ENCODE peak calls at places on chromosome 12, in four cellular contexts. X is upper lobe of left lung; R is CD8-positive, alpha-beta memory T cell; M is SJSA1. F is an unnamed sample. For H3K4me1 and H3K36me3, the result is how much of the 10 kb centered on the place peaks cover.

GRCh38 chr12:16583991-16584745 is 21.8 kb downstream of the LMO3 start:
- DNase-seq in X (no peak), R (no peak), M (no peak), F (no peak)

GRCh38 chr12:28050606-28051005 is 78.1 kb upstream of the PTHLH start:
- DNase-seq in X (no peak), R (no peak), M (no peak), F (no peak)

GRCh38 chr12:44078273-44078672 is 242.4 kb downstream of the TMEM117 start:
- DNase-seq in X (no peak), R (no peak), M (no peak), F (no peak)

GRCh38 chr12:21891763-21892217 is 49.4 kb downstream of the ABCC9 start:
- DNase-seq in X (peak), R (no peak), M (no peak), F (no peak)

GRCh38 chr12:123398177-123398916 is 14.4 kb downstream of the KMT5A start:
- DNase-seq in X (no peak), R (no peak), M (no peak), F (no peak)

GRCh38 chr12:27463826-27464554 is 17.5 kb downstream of the SMCO2 start:
- DNase-seq in X (peak), R (no peak), M (no peak), F (no peak)

GRCh38 chr12:112851024-112851777 is 55.6 kb upstream of the OAS1 start:
- DNase-seq in X (no peak), R (no peak), M (no peak), F (no peak)

GRCh38 chr12:122862872-122863701 is 27.8 kb downstream of the HIP1R start:
- DNase-seq in X (peak), R (peak), M (no peak), F (no peak)

GRCh38 chr12:97536353-97536752 is 73.7 kb downstream of the RMST start:
- DNase-seq in X (no peak), R (no peak), M (no peak), F (no peak)
- H3K4me1 ChIP-seq in X (under half), R (under half), M (under half), F (under half)

DNA sequence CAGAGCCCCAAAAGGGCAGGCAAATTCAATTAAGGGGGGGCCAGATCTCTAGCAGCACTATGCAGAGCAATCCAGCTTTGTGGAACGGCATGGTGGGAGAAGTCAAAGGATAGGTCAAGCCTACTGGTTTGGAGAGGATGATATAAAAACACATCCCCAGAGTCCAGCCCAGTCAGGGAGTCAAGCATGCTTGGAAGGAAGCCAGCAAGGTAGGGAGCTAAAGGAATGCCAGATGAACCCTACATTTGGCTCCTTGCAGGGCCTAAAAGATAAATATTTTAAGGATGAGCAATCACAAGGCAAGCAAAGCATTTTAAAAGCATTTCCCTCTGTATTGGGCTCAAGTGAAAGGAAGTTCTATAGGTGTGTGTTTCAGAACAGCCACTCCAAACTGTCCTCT is 21.4 kb downstream of the KCTD10 start:
- DNase-seq in X (no peak), R (no peak), M (no peak), F (no peak)
- H3K36me3 ChIP-seq in X (half or more), R (under half), M (half or more), F (half or more)

DNA sequence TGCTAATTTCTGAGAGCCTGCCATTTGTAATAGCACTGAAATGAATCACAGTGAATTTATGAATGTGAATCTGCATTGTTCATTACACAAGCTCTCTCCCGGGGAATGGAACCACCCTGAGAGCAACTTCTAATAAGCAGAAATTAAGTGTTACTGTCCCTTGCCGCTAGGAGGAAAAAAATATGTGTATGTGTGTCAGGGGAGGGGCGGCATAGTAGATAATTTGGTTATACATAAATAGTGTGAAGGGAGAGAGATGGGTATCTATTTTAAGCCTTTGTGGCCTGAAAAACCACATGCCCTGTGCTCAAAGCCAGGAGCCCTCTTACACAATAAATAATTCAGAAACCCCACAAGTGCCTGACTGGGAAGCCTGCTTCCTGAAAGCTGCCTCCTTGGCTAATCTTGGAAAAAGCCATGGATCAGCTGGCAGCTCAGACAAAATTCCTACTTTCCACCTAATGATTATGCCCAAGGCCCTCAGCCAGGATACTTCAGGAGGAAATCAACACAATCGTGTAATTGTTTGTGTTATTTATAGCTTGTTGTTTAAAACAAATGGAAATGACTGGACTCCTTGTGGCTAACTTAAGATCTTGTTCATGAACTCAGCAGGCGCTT is 366.2 kb upstream of the KITLG start:
- DNase-seq in X (peak), R (no peak), M (no peak), F (no peak)
- H3K4me3 ChIP-seq in X (no peak), R (no peak), M (no peak), F (no peak)

GRCh38 chr12:55718020-55718419 is 2.2 kb upstream of the RDH5 start:
- DNase-seq in X (no peak), R (no peak), M (no peak), F (no peak)

GRCh38 chr12:55715169-55715764 is 579 bp upstream of the BLOC1S1 start:
- DNase-seq in X (no peak), R (no peak), M (no peak), F (no peak)

GRCh38 chr12:55715833-55716581 is at the start of gene BLOC1S1:
- DNase-seq in X (peak), R (peak), M (peak), F (peak)

GRCh38 chr12:55717397-55718007 is 1.7 kb downstream of the BLOC1S1 start:
- DNase-seq in X (no peak), R (no peak), M (no peak), F (no peak)

DNA sequence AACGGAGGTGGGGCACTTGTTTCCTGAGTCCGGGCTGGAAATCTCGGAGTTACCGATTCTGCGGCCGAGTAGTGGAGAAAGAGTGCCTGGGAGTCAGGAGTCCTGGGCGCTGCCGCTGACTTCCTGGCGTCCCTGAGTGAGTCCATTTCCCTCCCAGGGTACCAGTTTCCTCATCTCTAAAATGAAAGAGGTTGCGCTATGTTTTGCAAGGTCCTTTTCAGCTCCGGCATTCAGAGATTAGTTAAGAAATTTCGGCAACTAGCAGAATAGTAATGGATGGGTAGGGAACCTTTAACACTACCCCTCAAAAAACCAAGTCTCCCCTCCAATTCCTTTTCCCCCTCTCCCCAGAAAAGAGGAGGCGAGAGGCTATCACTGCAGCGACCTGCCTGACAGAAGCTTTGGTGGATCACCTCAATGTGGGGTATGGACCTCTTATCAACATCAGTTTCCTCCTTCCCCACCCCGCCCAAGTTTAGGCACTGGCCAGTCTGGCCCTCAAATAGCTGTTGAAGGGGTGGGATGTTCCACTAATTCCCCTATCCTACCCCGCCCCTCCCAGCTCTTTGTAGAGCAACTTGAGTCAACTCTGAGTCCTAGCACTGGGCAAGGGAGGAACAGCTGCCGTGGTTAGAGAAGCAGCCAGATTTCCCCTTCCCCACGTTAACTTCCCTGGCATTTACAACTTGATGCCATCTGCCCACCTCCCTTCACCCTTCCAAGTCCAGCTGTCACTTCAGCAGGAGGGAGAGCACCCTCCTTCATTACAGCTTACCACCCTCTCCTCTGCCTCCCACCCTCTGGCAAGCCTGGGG is 943 bp downstream of the BLOC1S1 start:
- DNase-seq in X (no peak), R (no peak), M (no peak), F (no peak)
- H3K4me1 ChIP-seq in X (under half), R (under half), M (under half), F (half or more)

GRCh38 chr12:73726881-73727280 is 810.8 kb upstream of the ATXN7L3B start:
- DNase-seq in X (no peak), R (no peak), M (no peak), F (no peak)

DNA sequence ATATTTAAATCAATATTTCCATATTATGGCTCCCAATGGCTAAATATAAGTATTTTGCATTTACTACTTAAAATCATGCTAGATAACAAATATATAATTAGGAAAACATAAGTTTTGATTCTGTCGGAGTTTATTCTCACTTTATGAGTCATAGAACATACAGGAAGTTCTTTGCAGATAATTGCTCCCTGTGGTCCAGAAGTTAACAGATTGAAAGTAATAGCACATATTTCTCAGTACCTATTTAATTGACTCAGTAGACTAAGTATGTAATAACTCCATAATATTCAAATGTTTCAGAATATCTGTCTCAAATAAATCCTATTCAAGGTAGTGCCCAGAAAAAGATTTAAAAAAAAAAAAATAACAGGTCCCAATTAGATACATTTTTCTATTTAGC is 806.0 kb upstream of the ATXN7L3B start:
- DNase-seq in X (no peak), R (no peak), M (no peak), F (no peak)
- H3K36me3 ChIP-seq in X (under half), R (under half), M (under half), F (under half)

GRCh38 chr12:69620921-69621320 is 10.2 kb upstream of the LRRC10 start:
- DNase-seq in X (no peak), R (no peak), M (no peak), F (no peak)
- H3K4me3 ChIP-seq in X (no peak), R (no peak), M (no peak), F (no peak)

DNA sequence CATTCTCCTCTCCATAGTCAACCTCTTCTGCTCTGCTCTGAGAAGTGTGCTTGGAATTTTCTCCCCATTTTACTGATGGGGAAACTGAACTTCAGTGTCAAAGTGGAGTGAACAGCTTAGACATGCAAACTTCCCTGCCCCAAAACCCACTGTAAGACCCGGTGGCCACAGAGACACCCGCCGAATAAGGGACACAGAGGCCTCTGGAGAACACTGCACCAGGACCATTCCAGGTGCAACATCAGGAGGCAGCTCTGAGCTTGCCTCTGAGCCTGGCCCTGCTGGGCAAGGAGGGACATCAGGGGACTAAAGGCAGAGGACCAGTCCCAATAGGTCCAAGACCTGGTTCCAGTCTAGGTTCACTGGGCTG is 1.7 kb downstream of the HDAC7 start:
- DNase-seq in X (no peak), R (no peak), M (no peak), F (no peak)
- H3K4me1 ChIP-seq in X (half or more), R (half or more), M (half or more), F (half or more)